ENCODE peak calls at places on chromosomes 4 and X, in eight cellular contexts. One of them, this sample, is unnamed.

GRCh38 chr4:104906274-104906673 is 240.4 kb upstream of the TET2 start:
- DNase-seq in Calu3: no peak
- DNase-seq in tibial nerve: no peak
- DNase-seq in GM20000: no peak
- DNase-seq in hepatocyte: no peak
- DNase-seq in left lung: no peak
- DNase-seq in PC-9: no peak
- DNase-seq in neural crest cell: no peak
- DNase-seq in this sample: no peak

GRCh38 chrX:147735364-147735763 is 176.4 kb upstream of the FMR1 start:
- DNase-seq in hepatocyte: peak; percentile 13
- DNase-seq in left lung: no peak
- DNase-seq in Calu3: no peak
- DNase-seq in tibial nerve: no peak
- DNase-seq in GM20000: no peak
- DNase-seq in PC-9: no peak
- DNase-seq in neural crest cell: no peak
- DNase-seq in this sample: no peak

GRCh38 chr4:48779095-48779997 is 733 bp downstream of the FRYL start:
- DNase-seq in Calu3: peak; percentile 52
- DNase-seq in hepatocyte: peak; percentile 85
- DNase-seq in left lung: peak; percentile 93
- DNase-seq in neural crest cell: peak; percentile 57
- DNase-seq in GM20000: peak; percentile 84
- DNase-seq in tibial nerve: peak; percentile 10
- DNase-seq in PC-9: peak; percentile 62
- DNase-seq in this sample: peak; percentile 72

GRCh38 chr4:3476936-3477749 is 14.0 kb downstream of the DOK7 start:
- DNase-seq in Calu3: no peak
- DNase-seq in left lung: peak; percentile 70
- DNase-seq in GM20000: no peak
- DNase-seq in PC-9: no peak
- DNase-seq in hepatocyte: no peak
- DNase-seq in tibial nerve: no peak
- DNase-seq in neural crest cell: no peak
- DNase-seq in this sample: no peak

GRCh38 chr4:89410687-89411086 is 103.1 kb upstream of the GPRIN3 start:
- DNase-seq in GM20000: no peak
- DNase-seq in Calu3: no peak
- DNase-seq in neural crest cell: no peak
- DNase-seq in hepatocyte: no peak
- DNase-seq in PC-9: no peak
- DNase-seq in left lung: no peak
- DNase-seq in tibial nerve: no peak
- DNase-seq in this sample: no peak

GRCh38 chr4:155552180-155552579 is 114.5 kb upstream of the GUCY1A1 start:
- DNase-seq in left lung: peak; percentile 27
- DNase-seq in GM20000: no peak
- DNase-seq in Calu3: no peak
- DNase-seq in PC-9: no peak
- DNase-seq in neural crest cell: no peak
- DNase-seq in hepatocyte: no peak
- DNase-seq in tibial nerve: no peak
- DNase-seq in this sample: no peak

GRCh38 chr4:39621582-39621981 is 17.1 kb downstream of the SMIM14 start:
- DNase-seq in tibial nerve: peak; percentile 17
- DNase-seq in hepatocyte: peak; percentile 52
- DNase-seq in neural crest cell: no peak
- DNase-seq in GM20000: no peak
- DNase-seq in Calu3: peak; percentile 14
- DNase-seq in left lung: no peak
- DNase-seq in PC-9: peak; percentile 64
- DNase-seq in this sample: no peak

GRCh38 chr4:102862016-102862415 is 6.8 kb upstream of the CISD2 start:
- DNase-seq in GM20000: no peak
- DNase-seq in tibial nerve: no peak
- DNase-seq in hepatocyte: no peak
- DNase-seq in Calu3: no peak
- DNase-seq in PC-9: no peak
- DNase-seq in left lung: no peak
- DNase-seq in neural crest cell: no peak
- DNase-seq in this sample: no peak

GRCh38 chr4:52244103-52244772 is 193.1 kb downstream of the SPATA18 start:
- DNase-seq in hepatocyte: no peak
- DNase-seq in PC-9: no peak
- DNase-seq in Calu3: no peak
- DNase-seq in left lung: no peak
- DNase-seq in GM20000: no peak
- DNase-seq in neural crest cell: no peak
- DNase-seq in tibial nerve: no peak
- DNase-seq in this sample: no peak

GRCh38 chrX:39736219-39737211 is 361.2 kb downstream of the BCOR start:
- DNase-seq in Calu3: peak; percentile 75
- DNase-seq in tibial nerve: peak; percentile 61
- DNase-seq in neural crest cell: no peak
- DNase-seq in left lung: peak; percentile 83
- DNase-seq in PC-9: no peak
- DNase-seq in hepatocyte: no peak
- DNase-seq in GM20000: no peak
- DNase-seq in this sample: no peak

GRCh38 chr4:36747277-36748129 is 466.1 kb downstream of the DTHD1 start:
- DNase-seq in tibial nerve: no peak
- DNase-seq in hepatocyte: no peak
- DNase-seq in left lung: no peak
- DNase-seq in PC-9: no peak
- DNase-seq in neural crest cell: no peak
- DNase-seq in Calu3: no peak
- DNase-seq in GM20000: no peak
- DNase-seq in this sample: no peak

GRCh38 chr4:121998024-121998423 is 46.2 kb upstream of the TRPC3 start:
- DNase-seq in hepatocyte: no peak
- DNase-seq in tibial nerve: no peak
- DNase-seq in PC-9: no peak
- DNase-seq in Calu3: peak; percentile 7
- DNase-seq in left lung: no peak
- DNase-seq in neural crest cell: no peak
- DNase-seq in GM20000: no peak
- DNase-seq in this sample: no peak

GRCh38 chrX:45479196-45479834 is 278.6 kb upstream of the DIPK2B start:
- DNase-seq in PC-9: no peak
- DNase-seq in hepatocyte: no peak
- DNase-seq in left lung: no peak
- DNase-seq in GM20000: no peak
- DNase-seq in Calu3: no peak
- DNase-seq in neural crest cell: no peak
- DNase-seq in tibial nerve: no peak
- DNase-seq in this sample: no peak

GRCh38 chrX:68550193-68550592 is 51.3 kb downstream of the YIPF6 start:
- DNase-seq in tibial nerve: no peak
- DNase-seq in Calu3: no peak
- DNase-seq in hepatocyte: no peak
- DNase-seq in GM20000: no peak
- DNase-seq in left lung: no peak
- DNase-seq in neural crest cell: no peak
- DNase-seq in PC-9: no peak
- DNase-seq in this sample: no peak

GRCh38 chr4:76964769-76965168 is 15.2 kb downstream of the SEPTIN11 start:
- DNase-seq in Calu3: no peak
- DNase-seq in neural crest cell: no peak
- DNase-seq in hepatocyte: no peak
- DNase-seq in left lung: no peak
- DNase-seq in GM20000: no peak
- DNase-seq in tibial nerve: no peak
- DNase-seq in PC-9: no peak
- DNase-seq in this sample: no peak

GRCh38 chrX:97931586-97931985 is 1047.9 kb downstream of the RPA4 start:
- DNase-seq in PC-9: no peak
- DNase-seq in left lung: no peak
- DNase-seq in neural crest cell: no peak
- DNase-seq in Calu3: no peak
- DNase-seq in hepatocyte: no peak
- DNase-seq in GM20000: no peak
- DNase-seq in tibial nerve: no peak
- DNase-seq in this sample: no peak

GRCh38 chr4:10879411-10880110 is 195.0 kb upstream of the CLNK start:
- DNase-seq in neural crest cell: no peak
- DNase-seq in PC-9: no peak
- DNase-seq in tibial nerve: no peak
- DNase-seq in Calu3: no peak
- DNase-seq in left lung: no peak
- DNase-seq in hepatocyte: peak; percentile 11
- DNase-seq in GM20000: no peak
- DNase-seq in this sample: no peak

GRCh38 chr4:140302151-140302859 is 71.1 kb upstream of the SCOC start:
- DNase-seq in Calu3: no peak
- DNase-seq in GM20000: no peak
- DNase-seq in neural crest cell: no peak
- DNase-seq in PC-9: no peak
- DNase-seq in left lung: no peak
- DNase-seq in tibial nerve: no peak
- DNase-seq in hepatocyte: no peak
- DNase-seq in this sample: no peak

GRCh38 chr4:10061650-10062415 is 40.5 kb upstream of the SLC2A9 start:
- DNase-seq in PC-9: no peak
- DNase-seq in left lung: no peak
- DNase-seq in neural crest cell: no peak
- DNase-seq in Calu3: no peak
- DNase-seq in GM20000: no peak
- DNase-seq in hepatocyte: no peak
- DNase-seq in tibial nerve: no peak
- DNase-seq in this sample: no peak

GRCh38 chr4:108646706-108647105 is 3.7 kb upstream of the OSTC start:
- DNase-seq in left lung: no peak
- DNase-seq in tibial nerve: no peak
- DNase-seq in Calu3: no peak
- DNase-seq in PC-9: no peak
- DNase-seq in neural crest cell: no peak
- DNase-seq in GM20000: no peak
- DNase-seq in hepatocyte: no peak
- DNase-seq in this sample: no peak

GRCh38 chr4:108649863-108650211 is 562 bp upstream of the OSTC start:
- DNase-seq in hepatocyte: no peak
- DNase-seq in left lung: no peak
- DNase-seq in tibial nerve: no peak
- DNase-seq in PC-9: no peak
- DNase-seq in Calu3: no peak
- DNase-seq in GM20000: no peak
- DNase-seq in neural crest cell: no peak
- DNase-seq in this sample: no peak

GRCh38 chr4:108651068-108651794 is 832 bp downstream of the OSTC start:
- DNase-seq in tibial nerve: no peak
- DNase-seq in PC-9: no peak
- DNase-seq in Calu3: no peak
- DNase-seq in left lung: no peak
- DNase-seq in neural crest cell: peak; percentile 1
- DNase-seq in GM20000: no peak
- DNase-seq in hepatocyte: peak; percentile 49
- DNase-seq in this sample: no peak

GRCh38 chr4:108650212-108651067 is at the start of gene OSTC:
- DNase-seq in Calu3: peak; percentile 88
- DNase-seq in neural crest cell: peak; percentile 91
- DNase-seq in GM20000: peak; percentile 83
- DNase-seq in hepatocyte: peak; percentile 98
- DNase-seq in left lung: peak; percentile 96
- DNase-seq in PC-9: peak; percentile 80
- DNase-seq in tibial nerve: peak; percentile 97
- DNase-seq in this sample: peak; percentile 92
- TF ChIP-seq CTCF in Calu3: no peak
- TF ChIP-seq CTCF in neural crest cell: no peak
- TF ChIP-seq CTCF in GM20000: no peak
- TF ChIP-seq CTCF in hepatocyte: no peak
- TF ChIP-seq CTCF in left lung: no peak
- TF ChIP-seq CTCF in PC-9: peak; percentile 48
- TF ChIP-seq CTCF in tibial nerve: peak; percentile 15
- TF ChIP-seq CTCF in this sample: no peak

GRCh38 chr4:134465417-134465816 is 263.8 kb upstream of the PABPC4L start:
- DNase-seq in PC-9: no peak
- DNase-seq in left lung: no peak
- DNase-seq in Calu3: no peak
- DNase-seq in tibial nerve: no peak
- DNase-seq in GM20000: no peak
- DNase-seq in hepatocyte: no peak
- DNase-seq in neural crest cell: no peak
- DNase-seq in this sample: no peak
- TF ChIP-seq CTCF in PC-9: no peak
- TF ChIP-seq CTCF in left lung: no peak
- TF ChIP-seq CTCF in Calu3: no peak
- TF ChIP-seq CTCF in tibial nerve: no peak
- TF ChIP-seq CTCF in GM20000: no peak
- TF ChIP-seq CTCF in hepatocyte: no peak
- TF ChIP-seq CTCF in neural crest cell: no peak
- TF ChIP-seq CTCF in this sample: no peak

DNA sequence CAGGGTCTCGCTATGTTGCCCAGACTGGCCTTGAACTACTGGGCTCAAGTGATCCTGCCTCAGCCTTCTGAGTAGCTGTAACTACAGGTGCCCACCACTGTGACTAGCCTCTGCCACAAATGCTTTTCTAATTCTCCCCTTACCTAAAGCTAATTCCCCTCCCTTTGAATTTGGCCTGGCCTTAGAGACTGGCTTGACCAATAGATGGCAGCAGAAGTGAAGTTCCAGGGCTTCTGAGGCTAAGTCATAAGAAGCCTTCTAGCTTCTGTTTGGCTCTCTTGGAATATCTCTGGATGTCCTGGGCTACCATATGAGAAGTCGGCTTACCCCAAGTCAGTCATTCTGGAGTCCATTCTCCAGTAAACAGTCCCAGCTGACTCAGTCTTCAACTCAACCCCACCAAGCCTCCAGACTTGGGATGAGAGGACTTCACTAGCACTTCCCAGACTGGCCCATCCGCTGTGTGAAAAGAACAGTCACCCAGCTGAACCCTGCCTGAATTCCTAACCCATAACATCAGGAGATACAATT is 61.0 kb downstream of the HPRT1 start:
- DNase-seq in left lung: no peak
- DNase-seq in neural crest cell: peak; percentile 6
- DNase-seq in hepatocyte: peak; percentile 57
- DNase-seq in GM20000: peak; percentile 21
- DNase-seq in tibial nerve: peak; percentile 11
- DNase-seq in PC-9: peak; percentile 48
- DNase-seq in Calu3: peak; percentile 49
- DNase-seq in this sample: no peak
- TF ChIP-seq CTCF in left lung: peak; percentile 43
- TF ChIP-seq CTCF in neural crest cell: peak; percentile 62
- TF ChIP-seq CTCF in hepatocyte: peak; percentile 57
- TF ChIP-seq CTCF in GM20000: peak; percentile 37
- TF ChIP-seq CTCF in tibial nerve: no peak
- TF ChIP-seq CTCF in PC-9: peak; percentile 78
- TF ChIP-seq CTCF in Calu3: no peak
- TF ChIP-seq CTCF in this sample: peak; percentile 56

GRCh38 chrX:131779313-131779712 is 235.4 kb downstream of the OR13H1 start:
- DNase-seq in hepatocyte: no peak
- DNase-seq in GM20000: no peak
- DNase-seq in Calu3: no peak
- DNase-seq in PC-9: no peak
- DNase-seq in neural crest cell: no peak
- DNase-seq in left lung: no peak
- DNase-seq in tibial nerve: no peak
- DNase-seq in this sample: no peak

GRCh38 chrX:131783555-131784338 is 239.4 kb upstream of the STK26 start:
- DNase-seq in GM20000: no peak
- DNase-seq in hepatocyte: no peak
- DNase-seq in left lung: no peak
- DNase-seq in neural crest cell: no peak
- DNase-seq in PC-9: no peak
- DNase-seq in tibial nerve: no peak
- DNase-seq in Calu3: no peak
- DNase-seq in this sample: no peak

GRCh38 chrX:131778269-131779218 is 234.7 kb downstream of the OR13H1 start:
- DNase-seq in neural crest cell: no peak
- DNase-seq in PC-9: no peak
- DNase-seq in tibial nerve: no peak
- DNase-seq in Calu3: no peak
- DNase-seq in hepatocyte: no peak
- DNase-seq in left lung: no peak
- DNase-seq in GM20000: no peak
- DNase-seq in this sample: no peak
- TF ChIP-seq CTCF in neural crest cell: no peak
- TF ChIP-seq CTCF in PC-9: no peak
- TF ChIP-seq CTCF in tibial nerve: no peak
- TF ChIP-seq CTCF in Calu3: no peak
- TF ChIP-seq CTCF in hepatocyte: no peak
- TF ChIP-seq CTCF in left lung: peak; percentile 39
- TF ChIP-seq CTCF in GM20000: no peak
- TF ChIP-seq CTCF in this sample: no peak

This sample was measured in CD14-positive monocyte.